ENCODE peak calls at places on chromosomes 7 and 10, in seven cellular contexts. B is GM03348; Y is activated gamma-delta T cell treated with anti-CD3 and anti-CD28 coated beads, Interleukin-2, amount 50 U/mL, for 16 hours; F is stromal cell of bone marrow; T is HCEC 1CT; G is heart right ventricle; U is COR-L47. S is an unnamed sample.

GRCh38 chr10:100561005-100561404 is 25.3 kb downstream of the HIF1AN start:
- DNase-seq in B (no peak), Y (no peak), F (no peak), T (no peak), G (no peak), U (no peak), S (no peak)

GRCh38 chr7:41384418-41384817 is 318.5 kb downstream of the INHBA start:
- DNase-seq in B (no peak), Y (no peak), F (no peak), T (no peak), G (no peak), U (no peak), S (no peak)

GRCh38 chr10:87538092-87538795 is 33.6 kb downstream of the MINPP1 start:
- DNase-seq in B (no peak), Y (no peak), F (no peak), T (peak; percentile 50), G (no peak), U (no peak), S (no peak)

GRCh38 chr7:107313355-107313754 is 144.6 kb downstream of the HBP1 start:
- DNase-seq in B (no peak), Y (no peak), F (no peak), T (no peak), G (no peak), U (no peak), S (no peak)

GRCh38 chr10:44913312-44914079 is 2.4 kb downstream of the TMEM72 start:
- DNase-seq in B (no peak), Y (peak; percentile 24), F (no peak), T (no peak), G (no peak), U (no peak), S (no peak)

GRCh38 chr10:65194131-65194530 is 1672.9 kb downstream of the REEP3 start:
- DNase-seq in B (no peak), Y (no peak), F (no peak), T (no peak), G (no peak), U (no peak), S (no peak)

GRCh38 chr7:37921340-37921805 is 933 bp downstream of the EPDR1 start:
- DNase-seq in B (no peak), Y (no peak), F (no peak), T (no peak), G (no peak), U (peak; percentile 20), S (peak; percentile 51)

GRCh38 chr10:17109475-17110207 is 20.0 kb downstream of the CUBN start:
- DNase-seq in B (peak; percentile 71), Y (no peak), F (peak; percentile 76), T (peak; percentile 88), G (no peak), U (no peak), S (no peak)

GRCh38 chr7:24024689-24025088 is 259.3 kb upstream of the NPY start:
- DNase-seq in B (no peak), Y (no peak), F (no peak), T (no peak), G (no peak), U (no peak), S (no peak)

GRCh38 chr7:153942036-153942435 is 110.2 kb upstream of the DPP6 start:
- DNase-seq in B (no peak), Y (no peak), F (no peak), T (no peak), G (no peak), U (no peak), S (no peak)

GRCh38 chr7:19715499-19715898 is 6.7 kb upstream of the POLR1F start:
- DNase-seq in B (no peak), Y (no peak), F (no peak), T (no peak), G (no peak), U (no peak), S (no peak)

GRCh38 chr7:156999611-157000046 is 10.8 kb downstream of the MNX1 start:
- DNase-seq in B (no peak), Y (no peak), F (no peak), T (no peak), G (no peak), U (no peak), S (no peak)

GRCh38 chr7:32224276-32224675 is 154.1 kb upstream of the PDE1C start:
- DNase-seq in B (no peak), Y (no peak), F (no peak), T (no peak), G (no peak), U (no peak), S (no peak)

GRCh38 chr7:140375808-140376730 is 22.3 kb downstream of the SLC37A3 start:
- DNase-seq in B (no peak), Y (no peak), F (no peak), T (no peak), G (no peak), U (no peak), S (no peak)

GRCh38 chr10:79241990-79242619 is 105.2 kb upstream of the PPIF start:
- DNase-seq in B (peak; percentile 93), Y (no peak), F (no peak), T (peak; percentile 60), G (peak; percentile 81), U (peak; percentile 19), S (peak; percentile 40)

GRCh38 chr10:42482411-42482810 is 156.0 kb downstream of the ZNF33B start:
- DNase-seq in B (peak; percentile 30), Y (no peak), F (peak; percentile 16), T (no peak), G (no peak), U (no peak), S (no peak)

GRCh38 chr7:157952050-157952667 is 615.4 kb downstream of the DNAJB6 start:
- DNase-seq in B (no peak), Y (no peak), F (no peak), T (no peak), G (no peak), U (no peak), S (no peak)

GRCh38 chr7:74294191-74294998 is 5.2 kb downstream of the CLIP2 start:
- DNase-seq in B (peak; percentile 79), Y (no peak), F (peak; percentile 64), T (no peak), G (peak; percentile 62), U (no peak), S (peak; percentile 59)

GRCh38 chr7:124799448-124799847 is 33.9 kb upstream of the GPR37 start:
- DNase-seq in B (no peak), Y (no peak), F (no peak), T (no peak), G (no peak), U (no peak), S (no peak)

GRCh38 chr10:131929122-131929845 is 28.5 kb downstream of the PPP2R2D start:
- DNase-seq in B (no peak), Y (no peak), F (no peak), T (no peak), G (no peak), U (no peak), S (no peak)

GRCh38 chr10:85026878-85027467 is 698.6 kb downstream of the CCSER2 start:
- DNase-seq in B (no peak), Y (no peak), F (no peak), T (no peak), G (no peak), U (no peak), S (no peak)

GRCh38 chr7:50302486-50303081 is 1.9 kb upstream of the IKZF1 start:
- DNase-seq in B (no peak), Y (no peak), F (no peak), T (no peak), G (no peak), U (no peak), S (no peak)

GRCh38 chr10:10745281-10745680 is 272.4 kb upstream of the CELF2 start:
- DNase-seq in B (no peak), Y (no peak), F (no peak), T (no peak), G (no peak), U (no peak), S (no peak)

GRCh38 chr7:7772385-7772784 is 54.0 kb upstream of the RPA3 start:
- DNase-seq in B (no peak), Y (no peak), F (no peak), T (peak; percentile 15), G (no peak), U (no peak), S (peak; percentile 88)

GRCh38 chr7:119596651-119597050 is 676.3 kb upstream of the KCND2 start:
- DNase-seq in B (no peak), Y (no peak), F (no peak), T (no peak), G (no peak), U (no peak), S (no peak)

GRCh38 chr10:74194545-74194944 is 43.5 kb downstream of the ADK start:
- DNase-seq in B (no peak), Y (no peak), F (peak; percentile 64), T (peak; percentile 59), G (no peak), U (no peak), S (no peak)

GRCh38 chr7:99953649-99954048 is 22.2 kb downstream of the AZGP1 start:
- DNase-seq in B (peak; percentile 45), Y (no peak), F (peak; percentile 27), T (peak; percentile 11), G (no peak), U (no peak), S (no peak)

S was measured in NCI-H1092 treated with DMSO at 0.1 percent for 48 hours.